ENCODE peak calls at places on chromosomes 16 and 17, in seven cellular contexts. Y is tibial artery; N is heart right ventricle; F is CD4-positive, CD25-positive, alpha-beta regulatory T cell; O is A673; V is coronary artery; U is lower leg skin. W is an unnamed sample.

GRCh38 chr17:330993-331701 is 21.5 kb downstream of the RPH3AL start:
- DNase-seq in Y (peak), N (peak), F (peak), O (no peak), V (no peak), U (no peak), W (no peak)

GRCh38 chr17:79887451-79887991 is 48.3 kb upstream of the CBX4 start:
- DNase-seq in Y (no peak), N (no peak), F (no peak), O (no peak), V (no peak), U (no peak), W (no peak)

GRCh38 chr16:72884573-72884972 is 163.4 kb downstream of the ZFHX3 start:
- DNase-seq in Y (peak), N (no peak), F (no peak), O (no peak), V (no peak), U (no peak), W (no peak)

GRCh38 chr16:88591577-88592021 is 21.4 kb downstream of the ZC3H18 start:
- DNase-seq in Y (peak), N (no peak), F (peak), O (no peak), V (no peak), U (peak), W (no peak)

GRCh38 chr17:7959503-7960253 is 27.7 kb downstream of the CNTROB start:
- DNase-seq in Y (no peak), N (no peak), F (no peak), O (no peak), V (no peak), U (no peak), W (no peak)

GRCh38 chr17:17739388-17740066 is 58.3 kb downstream of the RAI1 start:
- DNase-seq in Y (no peak), N (no peak), F (no peak), O (peak), V (no peak), U (no peak), W (no peak)

GRCh38 chr16:154223-155030 is 2.0 kb downstream of the HBZ start:
- DNase-seq in Y (no peak), N (no peak), F (no peak), O (peak), V (no peak), U (no peak), W (no peak)

GRCh38 chr16:75224683-75225082 is 5.9 kb downstream of the CTRB1 start:
- DNase-seq in Y (peak), N (no peak), F (no peak), O (no peak), V (no peak), U (no peak), W (no peak)

GRCh38 chr17:4326608-4327007 is 39.9 kb downstream of the UBE2G1 start:
- DNase-seq in Y (no peak), N (no peak), F (no peak), O (no peak), V (no peak), U (no peak), W (no peak)

GRCh38 chr17:79628861-79629547 is 18.2 kb upstream of the RBFOX3 start:
- DNase-seq in Y (peak), N (no peak), F (no peak), O (no peak), V (peak), U (no peak), W (peak)

GRCh38 chr16:81521141-81521626 is 76.6 kb downstream of the CMIP start:
- DNase-seq in Y (peak), N (no peak), F (peak), O (no peak), V (no peak), U (no peak), W (no peak)

GRCh38 chr16:30722916-30723315 is 23.9 kb downstream of the SRCAP start:
- DNase-seq in Y (peak), N (no peak), F (no peak), O (no peak), V (no peak), U (no peak), W (no peak)

GRCh38 chr16:81697321-81697885 is 81.7 kb upstream of the PLCG2 start:
- DNase-seq in Y (no peak), N (peak), F (peak), O (peak), V (no peak), U (no peak), W (no peak)

GRCh38 chr16:7137560-7138330 is 194.9 kb upstream of the RBFOX1 start:
- DNase-seq in Y (no peak), N (no peak), F (no peak), O (no peak), V (no peak), U (no peak), W (no peak)

GRCh38 chr17:3035256-3035967 is 28.0 kb downstream of the OR1D5 start:
- DNase-seq in Y (peak), N (no peak), F (no peak), O (no peak), V (peak), U (no peak), W (no peak)

GRCh38 chr16:866252-866651 is 65.7 kb upstream of the GNG13 start:
- DNase-seq in Y (no peak), N (no peak), F (no peak), O (no peak), V (no peak), U (no peak), W (no peak)

GRCh38 chr17:57649731-57650484 is 95.2 kb downstream of the CCDC182 start:
- DNase-seq in Y (no peak), N (no peak), F (no peak), O (no peak), V (no peak), U (no peak), W (no peak)

GRCh38 chr17:77571562-77571981 is 386.9 kb upstream of the TNRC6C start:
- DNase-seq in Y (peak), N (no peak), F (peak), O (no peak), V (no peak), U (no peak), W (no peak)

GRCh38 chr17:8868092-8868491 is 618 bp upstream of the PIK3R6 start:
- DNase-seq in Y (no peak), N (no peak), F (no peak), O (no peak), V (no peak), U (no peak), W (no peak)

GRCh38 chr16:14302399-14303181 is 231.5 kb downstream of the MRTFB start:
- DNase-seq in Y (no peak), N (peak), F (no peak), O (peak), V (no peak), U (no peak), W (peak)

GRCh38 chr17:40284085-40284713 is 3.5 kb upstream of the CDC6 start:
- DNase-seq in Y (no peak), N (no peak), F (no peak), O (peak), V (peak), U (no peak), W (no peak)
- H3K4me3 ChIP-seq in Y (no peak), N (no peak), F (no peak), O (no peak), V (no peak), U (no peak), W (no peak)

DNA sequence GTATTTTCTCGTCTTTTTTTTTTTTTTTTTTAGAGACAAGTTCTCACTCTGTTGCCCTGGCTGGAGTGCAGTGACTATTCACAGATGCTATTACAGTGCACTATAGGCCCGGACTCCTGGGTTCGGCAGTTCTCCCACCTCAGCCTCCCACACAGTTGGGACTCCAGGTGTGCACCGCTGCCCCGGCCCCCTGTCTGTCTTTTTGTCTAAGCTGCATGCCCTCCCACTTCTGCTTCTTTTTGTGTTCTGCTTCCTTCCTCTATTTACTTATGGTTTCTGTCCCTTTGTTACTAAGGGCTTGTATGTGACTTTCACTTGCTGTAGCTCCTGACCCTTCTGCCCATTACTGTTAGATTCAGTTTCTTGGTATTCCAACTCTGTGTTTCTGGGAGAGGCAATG is 20.5 kb downstream of the SLC7A6 start:
- DNase-seq in Y (no peak), N (no peak), F (no peak), O (no peak), V (no peak), U (no peak), W (no peak)
- H3K4me3 ChIP-seq in Y (no peak), N (no peak), F (peak), O (no peak), V (no peak), U (no peak), W (no peak)

GRCh38 chr16:23838485-23839142 is 2.8 kb downstream of the PRKCB start:
- DNase-seq in Y (no peak), N (no peak), F (no peak), O (no peak), V (no peak), U (no peak), W (no peak)

GRCh38 chr16:23835390-23836077 is at the start of gene PRKCB:
- DNase-seq in Y (peak), N (peak), F (peak), O (peak), V (no peak), U (peak), W (peak)

GRCh38 chr16:23837553-23838308 is 1.9 kb downstream of the PRKCB start:
- DNase-seq in Y (no peak), N (no peak), F (no peak), O (no peak), V (no peak), U (no peak), W (no peak)

GRCh38 chr16:23836078-23836403 is 258 bp downstream of the PRKCB start:
- DNase-seq in Y (no peak), N (no peak), F (no peak), O (no peak), V (no peak), U (no peak), W (no peak)

GRCh38 chr16:23836404-23837291 is 865 bp downstream of the PRKCB start:
- DNase-seq in Y (no peak), N (peak), F (peak), O (peak), V (no peak), U (no peak), W (peak)
- H3K4me3 ChIP-seq in Y (peak), N (peak), F (peak), O (peak), V (peak), U (peak), W (peak)

DNA sequence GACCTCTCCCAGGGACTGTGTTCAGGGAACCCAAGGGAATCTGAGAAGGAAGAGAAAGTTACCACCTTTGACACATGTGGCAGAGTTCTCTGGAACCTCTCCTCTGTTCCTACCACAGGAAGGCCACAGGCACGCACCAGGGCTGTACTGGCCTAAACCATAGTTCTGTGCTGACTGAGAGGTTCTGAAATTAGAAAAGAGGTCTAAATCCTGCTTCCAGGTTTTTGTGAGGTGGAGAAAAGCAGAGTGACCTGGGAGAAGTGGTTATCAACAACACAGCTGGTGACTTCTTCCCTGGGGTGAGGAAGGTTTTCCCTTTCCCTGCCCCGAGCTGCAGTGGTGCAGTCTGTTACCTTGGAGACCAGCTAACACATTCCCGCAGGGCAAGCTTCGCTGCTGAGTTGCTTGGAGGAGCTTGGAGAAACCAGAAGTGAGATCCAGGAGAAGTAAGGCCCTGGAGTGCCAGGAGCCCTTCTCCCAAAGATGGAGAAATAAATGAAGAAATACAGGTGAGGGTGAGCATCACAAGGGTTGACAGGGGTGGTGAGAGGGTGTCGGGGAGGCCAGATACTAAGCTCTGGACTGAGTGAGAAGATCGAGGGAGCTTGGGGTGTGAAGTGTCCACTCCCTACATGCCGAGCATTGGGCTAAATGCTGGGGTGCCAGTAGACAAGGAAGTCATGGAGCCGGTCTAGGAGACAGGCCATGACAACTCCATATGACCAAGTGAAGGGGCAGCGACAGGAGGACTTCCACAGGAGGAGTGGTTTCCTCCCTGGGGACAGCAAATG is at the start of gene VWA3A:
- DNase-seq in Y (no peak), N (no peak), F (no peak), O (no peak), V (no peak), U (no peak), W (no peak)
- H3K4me3 ChIP-seq in Y (no peak), N (no peak), F (no peak), O (no peak), V (no peak), U (no peak), W (no peak)